ENCODE peak calls at places on chromosomes 1 and 21, in eight cellular contexts. One of them, this sample, is unnamed.
A peak's percentile ranks its signal among the peaks of the same experiment; 100 is the strongest.

GRCh38 chr1:167629681-167630567 is at the start of gene RCSD1:
- DNase-seq in stimulated activated CD4-positive, alpha-beta T cell treated with anti-CD3 and anti-CD28 coated beads, Interleukin-2, amount 100 ng/mL, for 24 hours: peak; percentile 78
- DNase-seq in GM12864: no peak
- DNase-seq in WERI-Rb-1: no peak
- DNase-seq in stimulated activated CD8-positive, alpha-beta memory T cell treated with anti-CD3 and anti-CD28 coated beads, Interleukin-4, amount 100 ng/mL, for 4 hours: no peak
- DNase-seq in cortex of kidney: no peak
- DNase-seq in neural progenitor cell: peak; percentile 56
- DNase-seq in T-helper 1 cell: peak; percentile 32
- DNase-seq in this sample: peak; percentile 49

GRCh38 chr1:172764378-172764777 is 105.5 kb downstream of the FASLG start:
- DNase-seq in stimulated activated CD4-positive, alpha-beta T cell treated with anti-CD3 and anti-CD28 coated beads, Interleukin-2, amount 100 ng/mL, for 24 hours: peak; percentile 48
- DNase-seq in GM12864: no peak
- DNase-seq in WERI-Rb-1: no peak
- DNase-seq in stimulated activated CD8-positive, alpha-beta memory T cell treated with anti-CD3 and anti-CD28 coated beads, Interleukin-4, amount 100 ng/mL, for 4 hours: no peak
- DNase-seq in cortex of kidney: no peak
- DNase-seq in neural progenitor cell: no peak
- DNase-seq in T-helper 1 cell: no peak
- DNase-seq in this sample: peak; percentile 83

GRCh38 chr1:159929155-159930051 is 4.1 kb upstream of the TAGLN2 start:
- DNase-seq in stimulated activated CD4-positive, alpha-beta T cell treated with anti-CD3 and anti-CD28 coated beads, Interleukin-2, amount 100 ng/mL, for 24 hours: no peak
- DNase-seq in GM12864: no peak
- DNase-seq in WERI-Rb-1: no peak
- DNase-seq in stimulated activated CD8-positive, alpha-beta memory T cell treated with anti-CD3 and anti-CD28 coated beads, Interleukin-4, amount 100 ng/mL, for 4 hours: no peak
- DNase-seq in cortex of kidney: no peak
- DNase-seq in neural progenitor cell: peak; percentile 44
- DNase-seq in T-helper 1 cell: no peak
- DNase-seq in this sample: no peak

GRCh38 chr1:81702903-81703302 is 97.8 kb upstream of the ADGRL2 start:
- DNase-seq in stimulated activated CD4-positive, alpha-beta T cell treated with anti-CD3 and anti-CD28 coated beads, Interleukin-2, amount 100 ng/mL, for 24 hours: no peak
- DNase-seq in GM12864: no peak
- DNase-seq in WERI-Rb-1: no peak
- DNase-seq in stimulated activated CD8-positive, alpha-beta memory T cell treated with anti-CD3 and anti-CD28 coated beads, Interleukin-4, amount 100 ng/mL, for 4 hours: no peak
- DNase-seq in cortex of kidney: no peak
- DNase-seq in neural progenitor cell: no peak
- DNase-seq in T-helper 1 cell: no peak
- DNase-seq in this sample: no peak

GRCh38 chr21:45013271-45013841 is 61.0 kb upstream of the ADARB1 start:
- DNase-seq in stimulated activated CD4-positive, alpha-beta T cell treated with anti-CD3 and anti-CD28 coated beads, Interleukin-2, amount 100 ng/mL, for 24 hours: no peak
- DNase-seq in GM12864: no peak
- DNase-seq in WERI-Rb-1: peak; percentile 80
- DNase-seq in stimulated activated CD8-positive, alpha-beta memory T cell treated with anti-CD3 and anti-CD28 coated beads, Interleukin-4, amount 100 ng/mL, for 4 hours: no peak
- DNase-seq in cortex of kidney: no peak
- DNase-seq in neural progenitor cell: no peak
- DNase-seq in T-helper 1 cell: peak; percentile 8
- DNase-seq in this sample: no peak

GRCh38 chr1:157105298-157105987 is 5.8 kb upstream of the ETV3L start:
- DNase-seq in stimulated activated CD4-positive, alpha-beta T cell treated with anti-CD3 and anti-CD28 coated beads, Interleukin-2, amount 100 ng/mL, for 24 hours: no peak
- DNase-seq in GM12864: no peak
- DNase-seq in WERI-Rb-1: no peak
- DNase-seq in stimulated activated CD8-positive, alpha-beta memory T cell treated with anti-CD3 and anti-CD28 coated beads, Interleukin-4, amount 100 ng/mL, for 4 hours: no peak
- DNase-seq in cortex of kidney: no peak
- DNase-seq in neural progenitor cell: no peak
- DNase-seq in T-helper 1 cell: no peak
- DNase-seq in this sample: no peak

GRCh38 chr1:31780632-31781031 is 16.5 kb upstream of the ADGRB2 start:
- DNase-seq in stimulated activated CD4-positive, alpha-beta T cell treated with anti-CD3 and anti-CD28 coated beads, Interleukin-2, amount 100 ng/mL, for 24 hours: no peak
- DNase-seq in GM12864: no peak
- DNase-seq in WERI-Rb-1: no peak
- DNase-seq in stimulated activated CD8-positive, alpha-beta memory T cell treated with anti-CD3 and anti-CD28 coated beads, Interleukin-4, amount 100 ng/mL, for 4 hours: no peak
- DNase-seq in cortex of kidney: no peak
- DNase-seq in neural progenitor cell: no peak
- DNase-seq in T-helper 1 cell: no peak
- DNase-seq in this sample: no peak

GRCh38 chr1:112637257-112638108 is 17.9 kb downstream of the CAPZA1 start:
- DNase-seq in stimulated activated CD4-positive, alpha-beta T cell treated with anti-CD3 and anti-CD28 coated beads, Interleukin-2, amount 100 ng/mL, for 24 hours: no peak
- DNase-seq in GM12864: no peak
- DNase-seq in WERI-Rb-1: no peak
- DNase-seq in stimulated activated CD8-positive, alpha-beta memory T cell treated with anti-CD3 and anti-CD28 coated beads, Interleukin-4, amount 100 ng/mL, for 4 hours: no peak
- DNase-seq in cortex of kidney: no peak
- DNase-seq in neural progenitor cell: no peak
- DNase-seq in T-helper 1 cell: no peak
- DNase-seq in this sample: no peak

GRCh38 chr1:213256438-213257087 is 205.5 kb downstream of the RPS6KC1 start:
- DNase-seq in stimulated activated CD4-positive, alpha-beta T cell treated with anti-CD3 and anti-CD28 coated beads, Interleukin-2, amount 100 ng/mL, for 24 hours: no peak
- DNase-seq in GM12864: no peak
- DNase-seq in WERI-Rb-1: no peak
- DNase-seq in stimulated activated CD8-positive, alpha-beta memory T cell treated with anti-CD3 and anti-CD28 coated beads, Interleukin-4, amount 100 ng/mL, for 4 hours: no peak
- DNase-seq in cortex of kidney: no peak
- DNase-seq in neural progenitor cell: no peak
- DNase-seq in T-helper 1 cell: no peak
- DNase-seq in this sample: no peak

GRCh38 chr21:45920824-45921600 is 60.6 kb upstream of the COL6A1 start:
- DNase-seq in stimulated activated CD4-positive, alpha-beta T cell treated with anti-CD3 and anti-CD28 coated beads, Interleukin-2, amount 100 ng/mL, for 24 hours: no peak
- DNase-seq in GM12864: no peak
- DNase-seq in WERI-Rb-1: no peak
- DNase-seq in stimulated activated CD8-positive, alpha-beta memory T cell treated with anti-CD3 and anti-CD28 coated beads, Interleukin-4, amount 100 ng/mL, for 4 hours: no peak
- DNase-seq in cortex of kidney: no peak
- DNase-seq in neural progenitor cell: no peak
- DNase-seq in T-helper 1 cell: no peak
- DNase-seq in this sample: no peak

GRCh38 chr1:232589809-232590741 is 39.9 kb downstream of the SIPA1L2 start:
- DNase-seq in stimulated activated CD4-positive, alpha-beta T cell treated with anti-CD3 and anti-CD28 coated beads, Interleukin-2, amount 100 ng/mL, for 24 hours: no peak
- DNase-seq in GM12864: no peak
- DNase-seq in WERI-Rb-1: no peak
- DNase-seq in stimulated activated CD8-positive, alpha-beta memory T cell treated with anti-CD3 and anti-CD28 coated beads, Interleukin-4, amount 100 ng/mL, for 4 hours: no peak
- DNase-seq in cortex of kidney: no peak
- DNase-seq in neural progenitor cell: no peak
- DNase-seq in T-helper 1 cell: no peak
- DNase-seq in this sample: no peak

GRCh38 chr1:45337630-45338320 is 2.2 kb upstream of the TOE1 start:
- DNase-seq in stimulated activated CD4-positive, alpha-beta T cell treated with anti-CD3 and anti-CD28 coated beads, Interleukin-2, amount 100 ng/mL, for 24 hours: no peak
- DNase-seq in GM12864: no peak
- DNase-seq in WERI-Rb-1: no peak
- DNase-seq in stimulated activated CD8-positive, alpha-beta memory T cell treated with anti-CD3 and anti-CD28 coated beads, Interleukin-4, amount 100 ng/mL, for 4 hours: no peak
- DNase-seq in cortex of kidney: no peak
- DNase-seq in neural progenitor cell: no peak
- DNase-seq in T-helper 1 cell: no peak
- DNase-seq in this sample: no peak

GRCh38 chr1:171226757-171227370 is 21.4 kb upstream of the FMO1 start:
- DNase-seq in stimulated activated CD4-positive, alpha-beta T cell treated with anti-CD3 and anti-CD28 coated beads, Interleukin-2, amount 100 ng/mL, for 24 hours: peak; percentile 4
- DNase-seq in GM12864: peak; percentile 26
- DNase-seq in WERI-Rb-1: peak; percentile 12
- DNase-seq in stimulated activated CD8-positive, alpha-beta memory T cell treated with anti-CD3 and anti-CD28 coated beads, Interleukin-4, amount 100 ng/mL, for 4 hours: no peak
- DNase-seq in cortex of kidney: no peak
- DNase-seq in neural progenitor cell: peak; percentile 81
- DNase-seq in T-helper 1 cell: no peak
- DNase-seq in this sample: no peak

GRCh38 chr1:30746212-30747027 is 11.2 kb downstream of the LAPTM5 start:
- DNase-seq in stimulated activated CD4-positive, alpha-beta T cell treated with anti-CD3 and anti-CD28 coated beads, Interleukin-2, amount 100 ng/mL, for 24 hours: no peak
- DNase-seq in GM12864: no peak
- DNase-seq in WERI-Rb-1: no peak
- DNase-seq in stimulated activated CD8-positive, alpha-beta memory T cell treated with anti-CD3 and anti-CD28 coated beads, Interleukin-4, amount 100 ng/mL, for 4 hours: no peak
- DNase-seq in cortex of kidney: no peak
- DNase-seq in neural progenitor cell: no peak
- DNase-seq in T-helper 1 cell: no peak
- DNase-seq in this sample: no peak

GRCh38 chr1:230163719-230164118 is 96.7 kb downstream of the GALNT2 start:
- DNase-seq in stimulated activated CD4-positive, alpha-beta T cell treated with anti-CD3 and anti-CD28 coated beads, Interleukin-2, amount 100 ng/mL, for 24 hours: no peak
- DNase-seq in GM12864: no peak
- DNase-seq in WERI-Rb-1: no peak
- DNase-seq in stimulated activated CD8-positive, alpha-beta memory T cell treated with anti-CD3 and anti-CD28 coated beads, Interleukin-4, amount 100 ng/mL, for 4 hours: no peak
- DNase-seq in cortex of kidney: no peak
- DNase-seq in neural progenitor cell: no peak
- DNase-seq in T-helper 1 cell: no peak
- DNase-seq in this sample: no peak

GRCh38 chr21:45575304-45575992 is 33.2 kb upstream of the SLC19A1 start:
- DNase-seq in stimulated activated CD4-positive, alpha-beta T cell treated with anti-CD3 and anti-CD28 coated beads, Interleukin-2, amount 100 ng/mL, for 24 hours: no peak
- DNase-seq in GM12864: no peak
- DNase-seq in WERI-Rb-1: peak; percentile 7
- DNase-seq in stimulated activated CD8-positive, alpha-beta memory T cell treated with anti-CD3 and anti-CD28 coated beads, Interleukin-4, amount 100 ng/mL, for 4 hours: no peak
- DNase-seq in cortex of kidney: no peak
- DNase-seq in neural progenitor cell: no peak
- DNase-seq in T-helper 1 cell: no peak
- DNase-seq in this sample: no peak

GRCh38 chr1:24417681-24418080 is 2.1 kb downstream of the NIPAL3 start:
- DNase-seq in stimulated activated CD4-positive, alpha-beta T cell treated with anti-CD3 and anti-CD28 coated beads, Interleukin-2, amount 100 ng/mL, for 24 hours: no peak
- DNase-seq in GM12864: no peak
- DNase-seq in WERI-Rb-1: no peak
- DNase-seq in stimulated activated CD8-positive, alpha-beta memory T cell treated with anti-CD3 and anti-CD28 coated beads, Interleukin-4, amount 100 ng/mL, for 4 hours: no peak
- DNase-seq in cortex of kidney: no peak
- DNase-seq in neural progenitor cell: no peak
- DNase-seq in T-helper 1 cell: no peak
- DNase-seq in this sample: no peak

GRCh38 chr1:227396539-227397355 is 78.5 kb upstream of the CDC42BPA start:
- DNase-seq in stimulated activated CD4-positive, alpha-beta T cell treated with anti-CD3 and anti-CD28 coated beads, Interleukin-2, amount 100 ng/mL, for 24 hours: no peak
- DNase-seq in GM12864: no peak
- DNase-seq in WERI-Rb-1: no peak
- DNase-seq in stimulated activated CD8-positive, alpha-beta memory T cell treated with anti-CD3 and anti-CD28 coated beads, Interleukin-4, amount 100 ng/mL, for 4 hours: no peak
- DNase-seq in cortex of kidney: no peak
- DNase-seq in neural progenitor cell: no peak
- DNase-seq in T-helper 1 cell: no peak
- DNase-seq in this sample: no peak

GRCh38 chr1:239739919-239740318 is 351.8 kb upstream of the FMN2 start:
- DNase-seq in stimulated activated CD4-positive, alpha-beta T cell treated with anti-CD3 and anti-CD28 coated beads, Interleukin-2, amount 100 ng/mL, for 24 hours: no peak
- DNase-seq in GM12864: no peak
- DNase-seq in WERI-Rb-1: no peak
- DNase-seq in stimulated activated CD8-positive, alpha-beta memory T cell treated with anti-CD3 and anti-CD28 coated beads, Interleukin-4, amount 100 ng/mL, for 4 hours: no peak
- DNase-seq in cortex of kidney: no peak
- DNase-seq in neural progenitor cell: no peak
- DNase-seq in T-helper 1 cell: no peak
- DNase-seq in this sample: no peak

GRCh38 chr1:7026188-7026587 is 240.9 kb downstream of the CAMTA1 start:
- DNase-seq in stimulated activated CD4-positive, alpha-beta T cell treated with anti-CD3 and anti-CD28 coated beads, Interleukin-2, amount 100 ng/mL, for 24 hours: no peak
- DNase-seq in GM12864: no peak
- DNase-seq in WERI-Rb-1: no peak
- DNase-seq in stimulated activated CD8-positive, alpha-beta memory T cell treated with anti-CD3 and anti-CD28 coated beads, Interleukin-4, amount 100 ng/mL, for 4 hours: no peak
- DNase-seq in cortex of kidney: no peak
- DNase-seq in neural progenitor cell: no peak
- DNase-seq in T-helper 1 cell: no peak
- DNase-seq in this sample: no peak

GRCh38 chr1:67708606-67709005 is 23.6 kb downstream of the GADD45A start:
- DNase-seq in stimulated activated CD4-positive, alpha-beta T cell treated with anti-CD3 and anti-CD28 coated beads, Interleukin-2, amount 100 ng/mL, for 24 hours: no peak
- DNase-seq in GM12864: no peak
- DNase-seq in WERI-Rb-1: peak; percentile 42
- DNase-seq in stimulated activated CD8-positive, alpha-beta memory T cell treated with anti-CD3 and anti-CD28 coated beads, Interleukin-4, amount 100 ng/mL, for 4 hours: no peak
- DNase-seq in cortex of kidney: no peak
- DNase-seq in neural progenitor cell: no peak
- DNase-seq in T-helper 1 cell: no peak
- DNase-seq in this sample: no peak

GRCh38 chr1:58848818-58849411 is 65.1 kb upstream of the JUN start:
- DNase-seq in stimulated activated CD4-positive, alpha-beta T cell treated with anti-CD3 and anti-CD28 coated beads, Interleukin-2, amount 100 ng/mL, for 24 hours: peak; percentile 4
- DNase-seq in GM12864: no peak
- DNase-seq in WERI-Rb-1: no peak
- DNase-seq in stimulated activated CD8-positive, alpha-beta memory T cell treated with anti-CD3 and anti-CD28 coated beads, Interleukin-4, amount 100 ng/mL, for 4 hours: no peak
- DNase-seq in cortex of kidney: no peak
- DNase-seq in neural progenitor cell: peak; percentile 13
- DNase-seq in T-helper 1 cell: no peak
- DNase-seq in this sample: no peak

GRCh38 chr1:164575356-164575755 is 16.4 kb downstream of the PBX1 start:
- DNase-seq in stimulated activated CD4-positive, alpha-beta T cell treated with anti-CD3 and anti-CD28 coated beads, Interleukin-2, amount 100 ng/mL, for 24 hours: no peak
- DNase-seq in GM12864: no peak
- DNase-seq in WERI-Rb-1: no peak
- DNase-seq in stimulated activated CD8-positive, alpha-beta memory T cell treated with anti-CD3 and anti-CD28 coated beads, Interleukin-4, amount 100 ng/mL, for 4 hours: no peak
- DNase-seq in cortex of kidney: no peak
- DNase-seq in neural progenitor cell: peak; percentile 32
- DNase-seq in T-helper 1 cell: no peak
- DNase-seq in this sample: no peak

GRCh38 chr1:87200875-87201638 is 127.6 kb upstream of the LMO4 start:
- DNase-seq in stimulated activated CD4-positive, alpha-beta T cell treated with anti-CD3 and anti-CD28 coated beads, Interleukin-2, amount 100 ng/mL, for 24 hours: no peak
- DNase-seq in GM12864: no peak
- DNase-seq in WERI-Rb-1: no peak
- DNase-seq in stimulated activated CD8-positive, alpha-beta memory T cell treated with anti-CD3 and anti-CD28 coated beads, Interleukin-4, amount 100 ng/mL, for 4 hours: no peak
- DNase-seq in cortex of kidney: no peak
- DNase-seq in neural progenitor cell: peak; percentile 11
- DNase-seq in T-helper 1 cell: no peak
- DNase-seq in this sample: no peak

GRCh38 chr1:10250663-10251062 is 40.3 kb downstream of the KIF1B start:
- DNase-seq in stimulated activated CD4-positive, alpha-beta T cell treated with anti-CD3 and anti-CD28 coated beads, Interleukin-2, amount 100 ng/mL, for 24 hours: no peak
- DNase-seq in GM12864: no peak
- DNase-seq in WERI-Rb-1: peak; percentile 96
- DNase-seq in stimulated activated CD8-positive, alpha-beta memory T cell treated with anti-CD3 and anti-CD28 coated beads, Interleukin-4, amount 100 ng/mL, for 4 hours: no peak
- DNase-seq in cortex of kidney: no peak
- DNase-seq in neural progenitor cell: peak; percentile 17
- DNase-seq in T-helper 1 cell: no peak
- DNase-seq in this sample: no peak

GRCh38 chr1:9150582-9151290 is 21.8 kb upstream of the GPR157 start:
- DNase-seq in stimulated activated CD4-positive, alpha-beta T cell treated with anti-CD3 and anti-CD28 coated beads, Interleukin-2, amount 100 ng/mL, for 24 hours: no peak
- DNase-seq in GM12864: no peak
- DNase-seq in WERI-Rb-1: no peak
- DNase-seq in stimulated activated CD8-positive, alpha-beta memory T cell treated with anti-CD3 and anti-CD28 coated beads, Interleukin-4, amount 100 ng/mL, for 4 hours: no peak
- DNase-seq in cortex of kidney: no peak
- DNase-seq in neural progenitor cell: no peak
- DNase-seq in T-helper 1 cell: no peak
- DNase-seq in this sample: no peak

GRCh38 chr21:43953028-43953427 is 59.1 kb upstream of the TRAPPC10 start:
- DNase-seq in stimulated activated CD4-positive, alpha-beta T cell treated with anti-CD3 and anti-CD28 coated beads, Interleukin-2, amount 100 ng/mL, for 24 hours: no peak
- DNase-seq in GM12864: no peak
- DNase-seq in WERI-Rb-1: no peak
- DNase-seq in stimulated activated CD8-positive, alpha-beta memory T cell treated with anti-CD3 and anti-CD28 coated beads, Interleukin-4, amount 100 ng/mL, for 4 hours: no peak
- DNase-seq in cortex of kidney: no peak
- DNase-seq in neural progenitor cell: no peak
- DNase-seq in T-helper 1 cell: no peak
- DNase-seq in this sample: no peak

GRCh38 chr1:82562448-82562847 is 761.7 kb downstream of the ADGRL2 start:
- DNase-seq in stimulated activated CD4-positive, alpha-beta T cell treated with anti-CD3 and anti-CD28 coated beads, Interleukin-2, amount 100 ng/mL, for 24 hours: no peak
- DNase-seq in GM12864: no peak
- DNase-seq in WERI-Rb-1: no peak
- DNase-seq in stimulated activated CD8-positive, alpha-beta memory T cell treated with anti-CD3 and anti-CD28 coated beads, Interleukin-4, amount 100 ng/mL, for 4 hours: no peak
- DNase-seq in cortex of kidney: no peak
- DNase-seq in neural progenitor cell: peak; percentile 23
- DNase-seq in T-helper 1 cell: no peak
- DNase-seq in this sample: no peak

This sample was measured in T-cell.